ENCODE peak calls at places on chromosome 16, in ten cellular contexts. C is T-helper 17 cell; N is Caco-2; E is left ventricle myocardium inferior; J is KBM-7; B is right atrium auricular region; V is HFFc6; D is stimulated activated CD8-positive, alpha-beta memory T cell treated with anti-CD3 and anti-CD28 coated beads, Interleukin-2, amount 100 ng/mL, for 1 hour; W is activated CD8-positive, alpha-beta memory T cell treated with anti-CD3 and anti-CD28 coated beads for 4 hours; S is NCI-H1092 treated with DMSO at 0.1 percent for 48 hours. I is an unnamed sample.

GRCh38 chr16:50279142-50279865 is 13.0 kb downstream of the ADCY7 start:
- DNase-seq in N (no peak), V (no peak), D (no peak), S (no peak), C (no peak), W (no peak), J (peak; percentile 86), E (peak; percentile 75), B (no peak), I (no peak)

GRCh38 chr16:982152-983043 is 828 bp downstream of the SOX8 start:
- DNase-seq in W (no peak), S (no peak), V (no peak), C (no peak), J (no peak), D (no peak), B (no peak), E (no peak), N (no peak), I (no peak)

GRCh38 chr16:78571434-78571833 is 472.0 kb downstream of the WWOX start:
- DNase-seq in E (no peak), B (no peak), W (no peak), V (no peak), D (no peak), S (no peak), C (no peak), N (no peak), J (no peak), I (no peak)

GRCh38 chr16:10827691-10828341 is 9.2 kb upstream of the TVP23A start:
- DNase-seq in W (no peak), B (peak; percentile 87), S (no peak), V (peak; percentile 73), N (no peak), D (no peak), C (no peak), J (no peak), E (peak; percentile 86), I (no peak)

GRCh38 chr16:4529085-4530060 is 9.2 kb downstream of the CDIP1 start:
- DNase-seq in C (no peak), E (no peak), B (no peak), V (peak; percentile 7), J (peak; percentile 66), N (no peak), D (no peak), W (no peak), S (no peak), I (no peak)

GRCh38 chr16:1732071-1732470 is 26.1 kb downstream of the MAPK8IP3 start:
- DNase-seq in N (no peak), S (no peak), D (no peak), E (no peak), C (no peak), B (no peak), V (no peak), W (no peak), J (no peak), I (no peak)

GRCh38 chr16:82034981-82035612 is at the start of gene HSD17B2:
- DNase-seq in D (no peak), N (peak; percentile 65), E (no peak), V (no peak), W (no peak), S (no peak), J (no peak), B (no peak), C (no peak), I (no peak)

GRCh38 chr16:88597856-88598491 is 27.8 kb downstream of the ZC3H18 start:
- DNase-seq in N (no peak), S (no peak), D (no peak), V (no peak), C (no peak), E (no peak), W (no peak), B (no peak), J (no peak), I (peak; percentile 59)

GRCh38 chr16:53064179-53064578 is 9.4 kb downstream of the CHD9 start:
- DNase-seq in N (no peak), S (no peak), J (no peak), W (no peak), B (no peak), V (no peak), D (no peak), E (no peak), C (no peak), I (no peak)

GRCh38 chr16:51549836-51550235 is 398.8 kb upstream of the SALL1 start:
- DNase-seq in B (no peak), J (no peak), W (no peak), E (no peak), V (no peak), C (no peak), N (no peak), D (no peak), S (no peak), I (no peak)

GRCh38 chr16:54630284-54630967 is 300.2 kb upstream of the IRX5 start:
- DNase-seq in S (no peak), E (no peak), V (peak; percentile 20), D (no peak), W (no peak), N (no peak), C (no peak), J (no peak), B (peak; percentile 67), I (no peak)